ENCODE peak calls at places on chromosomes 13 and 19, in nine cellular contexts. M is cardiac muscle cell, I is psoas muscle, O is IMR-90, V is fibroblast of lung, A is heart right ventricle, W is thoracic aorta, F is SK-N-SH, T is breast epithelium. C is an unnamed sample. For H3K4me1, the result is how much of the 10 kb centered on the place peaks cover.

GRCh38 chr19:45164577-45165335 is 4.0 kb upstream of the NKPD1 start:
- DNase-seq in M (peak), I (peak), O (peak), V (peak), A (peak), W (no peak), F (no peak), T (peak), C (no peak)

GRCh38 chr19:40756502-40757110 is 5.6 kb downstream of the SNRPA start:
- DNase-seq in M (no peak), I (no peak), O (no peak), V (no peak), A (no peak), W (no peak), F (no peak), T (no peak), C (no peak)

GRCh38 chr19:1001538-1002166 is 1.4 kb downstream of the GRIN3B start:
- DNase-seq in M (peak), I (no peak), O (no peak), V (no peak), A (peak), W (no peak), F (peak), T (no peak), C (peak)

GRCh38 chr13:102466836-102467235 is 65.0 kb upstream of the FGF14 start:
- DNase-seq in M (no peak), I (no peak), O (no peak), V (no peak), A (no peak), W (no peak), F (no peak), T (no peak), C (peak)

GRCh38 chr19:14056741-14057356 is 5.0 kb downstream of the PALM3 start:
- DNase-seq in M (peak), I (no peak), O (no peak), V (no peak), A (no peak), W (no peak), F (peak), T (no peak), C (no peak)

GRCh38 chr19:8721334-8721733 is at the start of gene OR2Z1:
- DNase-seq in M (no peak), I (no peak), O (no peak), V (no peak), A (no peak), W (no peak), F (no peak), T (no peak), C (no peak)

GRCh38 chr19:47520343-47520806 is 5.5 kb upstream of the NAPA start:
- DNase-seq in M (no peak), I (no peak), O (no peak), V (no peak), A (no peak), W (no peak), F (no peak), T (no peak), C (no peak)

GRCh38 chr13:111629457-111629856 is 309.0 kb downstream of the TEX29 start:
- DNase-seq in M (no peak), I (no peak), O (no peak), V (no peak), A (no peak), W (no peak), F (no peak), T (no peak), C (no peak)

GRCh38 chr13:24460256-24460655 is 52.3 kb downstream of the PARP4 start:
- DNase-seq in M (no peak), I (no peak), O (no peak), V (no peak), A (no peak), W (no peak), F (no peak), T (no peak), C (no peak)

GRCh38 chr19:7679017-7679720 is 1.5 kb upstream of the TRAPPC5 start:
- DNase-seq in M (no peak), I (no peak), O (no peak), V (no peak), A (no peak), W (no peak), F (peak), T (no peak), C (peak)

GRCh38 chr19:42273407-42274064 is 4.5 kb downstream of the CIC start:
- DNase-seq in M (no peak), I (no peak), O (no peak), V (no peak), A (no peak), W (no peak), F (no peak), T (no peak), C (no peak)

GRCh38 chr19:38617764-38618589 is at the start of gene MAP4K1:
- DNase-seq in M (no peak), I (peak), O (no peak), V (no peak), A (peak), W (no peak), F (no peak), T (no peak), C (no peak)

GRCh38 chr13:113161433-113161832 is 3.0 kb downstream of the PROZ start:
- DNase-seq in M (no peak), I (no peak), O (no peak), V (no peak), A (no peak), W (no peak), F (no peak), T (no peak), C (no peak)

GRCh38 chr13:48580185-48580803 is 47.4 kb upstream of the RCBTB2 start:
- DNase-seq in M (peak), I (peak), O (peak), V (peak), A (no peak), W (peak), F (peak), T (peak), C (peak)

GRCh38 chr13:19862511-19863313 is 737 bp downstream of the ZMYM5 start:
- DNase-seq in M (peak), I (peak), O (peak), V (peak), A (peak), W (no peak), F (no peak), T (no peak), C (peak)

GRCh38 chr19:29530549-29531457 is 5.0 kb downstream of the VSTM2B start:
- DNase-seq in M (no peak), I (no peak), O (no peak), V (no peak), A (no peak), W (no peak), F (no peak), T (no peak), C (no peak)

GRCh38 chr13:34533941-34534340 is 408.1 kb upstream of the NBEA start:
- DNase-seq in M (no peak), I (no peak), O (no peak), V (no peak), A (no peak), W (no peak), F (no peak), T (no peak), C (no peak)

GRCh38 chr19:18699403-18700054 is 16.0 kb downstream of the CRTC1 start:
- DNase-seq in M (no peak), I (no peak), O (no peak), V (no peak), A (no peak), W (no peak), F (no peak), T (no peak), C (no peak)

GRCh38 chr13:106569233-106570095 is 1.5 kb upstream of the ARGLU1 start:
- DNase-seq in M (no peak), I (no peak), O (no peak), V (no peak), A (no peak), W (no peak), F (no peak), T (no peak), C (no peak)

GRCh38 chr13:106567421-106568224 is at the start of gene ARGLU1:
- DNase-seq in M (peak), I (peak), O (peak), V (peak), A (peak), W (peak), F (peak), T (peak), C (peak)

GRCh38 chr13:106566682-106567420 is 1.1 kb downstream of the ARGLU1 start:
- DNase-seq in M (peak), I (peak), O (peak), V (peak), A (peak), W (no peak), F (peak), T (peak), C (peak)

GRCh38 chr13:106570354-106570822 is 2.5 kb upstream of the ARGLU1 start:
- DNase-seq in M (peak), I (peak), O (peak), V (peak), A (peak), W (peak), F (peak), T (peak), C (peak)

DNA sequence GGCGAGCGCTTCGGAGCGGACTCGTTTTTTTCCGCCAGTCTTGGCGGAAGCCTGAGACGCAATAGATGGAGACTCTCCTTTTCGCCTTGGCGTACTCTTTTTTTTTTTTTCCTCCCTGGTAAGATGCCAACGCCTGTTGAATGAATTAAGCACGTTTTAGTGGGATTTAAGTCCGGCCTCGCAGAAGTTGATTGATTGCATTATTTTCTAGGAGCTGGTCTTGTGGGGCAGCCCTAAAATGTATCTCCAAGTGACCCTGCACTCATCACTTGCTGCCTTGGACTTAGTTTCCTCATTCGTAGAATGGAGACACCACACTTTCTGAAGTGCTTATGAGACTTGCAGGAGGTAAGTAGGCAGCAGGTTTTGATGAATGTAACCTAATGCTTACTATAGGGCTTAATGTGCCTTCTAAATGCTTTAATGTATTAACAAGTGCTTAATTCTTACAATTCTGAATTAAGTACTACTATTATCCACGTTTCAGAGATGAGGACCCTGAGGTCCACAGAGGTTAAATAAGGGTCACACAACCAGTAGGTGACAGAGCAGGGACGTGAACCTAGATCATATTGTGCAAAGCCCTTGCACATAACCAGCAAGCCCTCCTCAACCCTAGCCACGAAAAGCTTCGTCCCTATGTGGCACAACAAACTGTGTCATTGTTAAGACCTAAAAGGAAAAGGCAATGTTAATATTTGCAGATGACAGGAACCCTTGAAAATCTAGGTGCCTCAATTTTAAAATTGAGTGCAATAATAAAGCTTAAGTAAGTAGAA is 477 bp upstream of the ARGLU1 start:
- DNase-seq in M (no peak), I (no peak), O (no peak), V (no peak), A (no peak), W (no peak), F (no peak), T (no peak), C (no peak)
- H3K27ac ChIP-seq in M (no peak), I (peak), O (peak), V (peak), A (peak), W (peak), F (no peak), T (peak), C (peak)

DNA sequence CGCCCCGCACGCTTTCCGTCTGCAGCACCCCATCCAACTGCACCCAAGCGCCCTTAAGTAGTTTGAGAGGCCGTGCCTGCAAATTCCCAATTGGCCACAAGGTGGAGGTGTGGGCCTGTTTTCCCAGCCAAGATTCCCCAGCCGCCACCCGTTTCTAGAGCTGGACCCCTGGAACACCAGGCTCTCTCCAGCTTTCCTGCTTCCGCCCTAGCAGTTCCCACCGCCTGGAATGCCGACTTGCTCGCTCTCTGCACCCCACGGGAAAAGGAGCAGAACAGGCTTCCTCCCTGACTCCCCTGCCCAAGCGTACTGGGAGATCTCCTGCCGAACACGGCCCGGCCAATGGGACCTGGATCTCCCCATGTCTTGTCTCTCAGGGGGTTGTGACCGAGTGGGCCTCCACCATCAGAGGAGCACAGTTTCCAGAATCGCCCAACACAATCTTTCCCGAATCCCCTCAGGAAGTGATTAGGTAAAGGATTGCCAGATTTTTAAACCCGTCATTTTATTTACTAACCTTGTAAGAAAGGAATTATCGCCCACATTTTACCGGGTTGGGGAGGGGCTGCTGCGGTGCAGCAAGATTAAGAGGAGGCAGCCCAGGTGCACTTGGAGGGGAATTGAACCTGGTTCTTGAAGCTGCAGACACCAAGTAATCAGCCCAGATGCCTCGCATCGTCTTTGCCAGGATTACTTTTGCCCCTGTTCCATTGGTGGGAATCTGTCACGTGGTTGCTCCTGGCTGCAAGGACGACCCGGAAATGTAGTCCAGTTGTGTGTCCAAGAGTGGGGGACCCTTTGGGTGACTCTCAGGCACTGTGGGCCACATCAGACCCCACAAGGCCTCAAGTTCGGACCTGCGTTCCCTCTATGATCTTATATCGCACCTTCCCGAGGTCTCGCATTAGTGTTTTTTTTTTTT is 3.5 kb upstream of the NAPSA start:
- DNase-seq in M (peak), I (peak), O (peak), V (peak), A (peak), W (peak), F (peak), T (peak), C (peak)
- TF ChIP-seq CTCF in M (peak), I (peak), O (peak), V (peak), A (peak), W (peak), F (peak), T (peak), C (peak)

DNA sequence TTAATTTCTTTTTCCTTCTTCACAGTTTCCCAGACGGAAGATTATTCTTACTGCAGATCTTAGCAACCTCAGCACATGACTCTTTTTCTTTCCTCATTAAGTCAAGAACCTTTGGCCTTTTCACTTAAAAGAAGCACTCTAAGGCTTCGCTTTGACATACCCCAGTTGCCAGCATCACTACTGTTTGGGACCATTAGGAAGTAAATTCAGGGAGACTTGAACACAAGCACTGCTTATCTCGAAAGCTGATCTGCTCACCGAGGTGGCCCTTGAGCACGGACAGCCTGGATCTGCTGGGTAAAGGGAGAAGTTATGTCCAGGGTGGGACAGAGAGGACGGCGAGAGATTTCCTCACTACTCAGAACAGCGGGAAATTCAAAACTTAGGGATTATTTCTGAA is 151.4 kb upstream of the RNF113B start:
- DNase-seq in M (no peak), I (no peak), O (no peak), V (no peak), A (no peak), W (no peak), F (no peak), T (no peak), C (no peak)
- H3K4me1 ChIP-seq in M (under half), I (under half), O (under half), V (under half), A (under half), W (under half), F (under half), T (under half), C (under half)

DNA sequence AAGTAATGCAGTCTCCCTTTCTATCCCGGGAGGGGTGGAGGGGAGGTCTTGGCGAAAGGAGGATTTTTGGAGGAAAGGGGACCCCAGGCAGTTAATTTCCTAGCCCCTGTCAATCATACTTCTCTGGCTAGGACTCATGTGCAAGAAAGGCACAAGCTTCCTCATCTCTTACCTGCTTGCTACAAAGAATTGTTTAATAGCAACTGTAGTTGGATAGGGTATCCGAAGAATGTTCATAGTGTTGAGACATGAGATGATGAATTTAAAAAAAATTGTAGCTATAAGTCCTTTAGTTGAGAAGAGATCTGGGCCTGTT is 525 bp downstream of the BORA start:
- DNase-seq in M (peak), I (no peak), O (no peak), V (peak), A (no peak), W (no peak), F (no peak), T (no peak), C (no peak)
- H3K27ac ChIP-seq in M (peak), I (peak), O (peak), V (peak), A (no peak), W (peak), F (peak), T (peak), C (peak)